ENCODE peak calls at places on chromosome 12, in four cellular contexts. M, I, B and S are unnamed samples.

GRCh38 chr12:19419086-19419485 is 20.2 kb upstream of the AEBP2 start:
- DNase-seq in M (no peak), I (no peak), B (no peak), S (no peak)

GRCh38 chr12:30507576-30507975 is 188.1 kb downstream of the IPO8 start:
- DNase-seq in M (no peak), I (no peak), B (no peak), S (no peak)

GRCh38 chr12:105141320-105141918 is 33.9 kb downstream of the WASHC4 start:
- DNase-seq in M (no peak), I (no peak), B (no peak), S (no peak)

GRCh38 chr12:132070298-132070697 is 73.8 kb downstream of the DDX51 start:
- DNase-seq in M (no peak), I (no peak), B (no peak), S (no peak)

GRCh38 chr12:33486058-33486457 is 46.4 kb upstream of the SYT10 start:
- DNase-seq in M (no peak), I (no peak), B (no peak), S (no peak)

GRCh38 chr12:131091976-131092691 is 138.4 kb downstream of the ADGRD1 start:
- DNase-seq in M (no peak), I (no peak), B (no peak), S (no peak)

GRCh38 chr12:86730233-86730632 is 474.0 kb upstream of the MGAT4C start:
- DNase-seq in M (no peak), I (no peak), B (no peak), S (no peak)

GRCh38 chr12:63930971-63931370 is 86.5 kb downstream of the SRGAP1 start:
- DNase-seq in M (peak; percentile 57), I (peak; percentile 91), B (no peak), S (no peak)

GRCh38 chr12:31245822-31246469 is 80.0 kb downstream of the SINHCAF start:
- DNase-seq in M (peak; percentile 32), I (no peak), B (no peak), S (no peak)

GRCh38 chr12:89161553-89161952 is 190.7 kb downstream of the DUSP6 start:
- DNase-seq in M (no peak), I (no peak), B (no peak), S (no peak)

GRCh38 chr12:112812598-112813406 is 21.3 kb downstream of the RPH3A start:
- DNase-seq in M (peak; percentile 3), I (no peak), B (no peak), S (no peak)

GRCh38 chr12:29228474-29229157 is 79.5 kb downstream of the FAR2 start:
- DNase-seq in M (no peak), I (no peak), B (no peak), S (no peak)

GRCh38 chr12:65742481-65742971 is 81.8 kb upstream of the HMGA2 start:
- DNase-seq in M (peak; percentile 56), I (peak; percentile 68), B (no peak), S (no peak)

GRCh38 chr12:47504775-47505446 is 200.9 kb downstream of the RPAP3 start:
- DNase-seq in M (peak; percentile 51), I (peak; percentile 88), B (no peak), S (no peak)

GRCh38 chr12:124992874-124993567 is 424 bp upstream of the BRI3BP start:
- DNase-seq in M (peak; percentile 17), I (peak; percentile 11), B (no peak), S (peak; percentile 93)

GRCh38 chr12:131223791-131224567 is 270.3 kb downstream of the ADGRD1 start:
- DNase-seq in M (no peak), I (no peak), B (no peak), S (no peak)

GRCh38 chr12:117370588-117370987 is 9.2 kb upstream of the NOS1 start:
- DNase-seq in M (no peak), I (no peak), B (no peak), S (no peak)

GRCh38 chr12:65300679-65301349 is 22.3 kb downstream of the MSRB3 start:
- DNase-seq in M (peak; percentile 30), I (peak; percentile 40), B (no peak), S (no peak)

GRCh38 chr12:77064891-77065360 is 443 bp downstream of the E2F7 start:
- DNase-seq in M (no peak), I (no peak), B (no peak), S (peak; percentile 55)

GRCh38 chr12:29759950-29760349 is 23.8 kb downstream of the TMTC1 start:
- DNase-seq in M (no peak), I (no peak), B (no peak), S (no peak)

GRCh38 chr12:102631274-102631673 is 150.9 kb upstream of the IGF1 start:
- DNase-seq in M (peak; percentile 39), I (peak; percentile 92), B (no peak), S (no peak)

GRCh38 chr12:84277986-84278385 is 634.6 kb downstream of the SLC6A15 start:
- DNase-seq in M (no peak), I (no peak), B (no peak), S (no peak)

GRCh38 chr12:129566800-129567199 is 337.0 kb downstream of the TMEM132D start:
- DNase-seq in M (no peak), I (no peak), B (no peak), S (no peak)

GRCh38 chr12:24754690-24755638 is 193.9 kb downstream of the BCAT1 start:
- DNase-seq in M (peak; percentile 72), I (peak; percentile 77), B (no peak), S (peak; percentile 8)

GRCh38 chr12:109239691-109240090 is 69.4 kb downstream of the FOXN4 start:
- DNase-seq in M (no peak), I (no peak), B (no peak), S (no peak)

GRCh38 chr12:47207005-47207717 is 127.4 kb upstream of the AMIGO2 start:
- DNase-seq in M (no peak), I (no peak), B (no peak), S (no peak)

GRCh38 chr12:124326104-124326503 is 31.2 kb downstream of the RFLNA start:
- DNase-seq in M (no peak), I (no peak), B (no peak), S (no peak)

GRCh38 chr12:104709692-104710435 is 248.2 kb downstream of the SLC41A2 start:
- DNase-seq in M (peak; percentile 51), I (peak; percentile 54), B (no peak), S (no peak)

GRCh38 chr12:121958521-121959240 is 40.3 kb downstream of the CFAP251 start:
- DNase-seq in M (peak; percentile 14), I (peak; percentile 38), B (no peak), S (no peak)

GRCh38 chr12:31896514-31897039 is 62.6 kb upstream of the RESF1 start:
- DNase-seq in M (peak; percentile 98), I (no peak), B (peak; percentile 12), S (no peak)

GRCh38 chr12:6905414-6906040 is 905 bp downstream of the LRRC23 start:
- DNase-seq in M (no peak), I (no peak), B (no peak), S (no peak)

GRCh38 chr12:118356809-118357326 is 15.8 kb downstream of the TAOK3 start:
- DNase-seq in M (peak; percentile 79), I (peak; percentile 96), B (no peak), S (no peak)

GRCh38 chr12:53005215-53005985 is 856 bp upstream of the EIF4B start:
- DNase-seq in M (peak; percentile 20), I (peak; percentile 34), B (no peak), S (peak; percentile 50)

GRCh38 chr12:116406529-116406928 is 129.0 kb upstream of the MED13L start:
- DNase-seq in M (peak; percentile 90), I (peak; percentile 93), B (peak; percentile 84), S (peak; percentile 82)

GRCh38 chr12:49014547-49014946 is 4.0 kb downstream of the PRKAG1 start:
- DNase-seq in M (peak; percentile 54), I (peak; percentile 61), B (no peak), S (no peak)

GRCh38 chr12:108302471-108303311 is 36.4 kb downstream of the CMKLR1 start:
- DNase-seq in M (peak; percentile 54), I (peak; percentile 83), B (peak; percentile 39), S (no peak)